ENCODE peak calls at places on chromosomes 16 and 17, in eight cellular contexts. One of them, this sample, is unnamed.

GRCh38 chr17:30226878-30227277 is 8.6 kb downstream of the SLC6A4 start:
- DNase-seq in posterior vena cava: peak
- DNase-seq in ovary: no peak
- DNase-seq in KG1: no peak
- DNase-seq in stimulated activated CD8-positive, alpha-beta memory T cell treated with anti-CD3 and anti-CD28 coated beads, Interleukin-15, amount 100 ng/mL, for 24 hours: no peak
- DNase-seq in EL: peak
- DNase-seq in stimulated activated CD4-positive, alpha-beta T cell treated with anti-CD3 and anti-CD28 coated beads, Interleukin-1b, Interleukin-23, amount 100 ng/mL, for 48 hours: no peak
- DNase-seq in heart right ventricle: no peak
- DNase-seq in this sample: peak

GRCh38 chr17:67490471-67490870 is 113.4 kb downstream of the PITPNC1 start:
- DNase-seq in stimulated activated CD8-positive, alpha-beta memory T cell treated with anti-CD3 and anti-CD28 coated beads, Interleukin-15, amount 100 ng/mL, for 24 hours: no peak
- DNase-seq in KG1: no peak
- DNase-seq in posterior vena cava: no peak
- DNase-seq in ovary: peak
- DNase-seq in EL: no peak
- DNase-seq in heart right ventricle: no peak
- DNase-seq in stimulated activated CD4-positive, alpha-beta T cell treated with anti-CD3 and anti-CD28 coated beads, Interleukin-1b, Interleukin-23, amount 100 ng/mL, for 48 hours: no peak
- DNase-seq in this sample: no peak

GRCh38 chr17:64384253-64385186 is 6.1 kb downstream of the PECAM1 start:
- DNase-seq in EL: no peak
- DNase-seq in posterior vena cava: peak
- DNase-seq in heart right ventricle: no peak
- DNase-seq in ovary: no peak
- DNase-seq in KG1: no peak
- DNase-seq in stimulated activated CD4-positive, alpha-beta T cell treated with anti-CD3 and anti-CD28 coated beads, Interleukin-1b, Interleukin-23, amount 100 ng/mL, for 48 hours: no peak
- DNase-seq in stimulated activated CD8-positive, alpha-beta memory T cell treated with anti-CD3 and anti-CD28 coated beads, Interleukin-15, amount 100 ng/mL, for 24 hours: no peak
- DNase-seq in this sample: peak

GRCh38 chr16:57500578-57501111 is 14.4 kb upstream of the DOK4 start:
- DNase-seq in stimulated activated CD8-positive, alpha-beta memory T cell treated with anti-CD3 and anti-CD28 coated beads, Interleukin-15, amount 100 ng/mL, for 24 hours: no peak
- DNase-seq in EL: no peak
- DNase-seq in heart right ventricle: no peak
- DNase-seq in posterior vena cava: peak
- DNase-seq in ovary: no peak
- DNase-seq in KG1: no peak
- DNase-seq in stimulated activated CD4-positive, alpha-beta T cell treated with anti-CD3 and anti-CD28 coated beads, Interleukin-1b, Interleukin-23, amount 100 ng/mL, for 48 hours: peak
- DNase-seq in this sample: no peak

GRCh38 chr16:30985401-30986128 is 558 bp downstream of the HSD3B7 start:
- DNase-seq in ovary: peak
- DNase-seq in posterior vena cava: peak
- DNase-seq in stimulated activated CD4-positive, alpha-beta T cell treated with anti-CD3 and anti-CD28 coated beads, Interleukin-1b, Interleukin-23, amount 100 ng/mL, for 48 hours: no peak
- DNase-seq in KG1: no peak
- DNase-seq in EL: peak
- DNase-seq in heart right ventricle: no peak
- DNase-seq in stimulated activated CD8-positive, alpha-beta memory T cell treated with anti-CD3 and anti-CD28 coated beads, Interleukin-15, amount 100 ng/mL, for 24 hours: no peak
- DNase-seq in this sample: peak

GRCh38 chr16:49529646-49530045 is 156.0 kb downstream of the C16orf78 start:
- DNase-seq in stimulated activated CD4-positive, alpha-beta T cell treated with anti-CD3 and anti-CD28 coated beads, Interleukin-1b, Interleukin-23, amount 100 ng/mL, for 48 hours: no peak
- DNase-seq in heart right ventricle: no peak
- DNase-seq in KG1: no peak
- DNase-seq in stimulated activated CD8-positive, alpha-beta memory T cell treated with anti-CD3 and anti-CD28 coated beads, Interleukin-15, amount 100 ng/mL, for 24 hours: no peak
- DNase-seq in posterior vena cava: no peak
- DNase-seq in ovary: no peak
- DNase-seq in EL: no peak
- DNase-seq in this sample: no peak

GRCh38 chr16:70341600-70341999 is 5.1 kb upstream of the DDX19A start:
- DNase-seq in ovary: no peak
- DNase-seq in heart right ventricle: no peak
- DNase-seq in stimulated activated CD4-positive, alpha-beta T cell treated with anti-CD3 and anti-CD28 coated beads, Interleukin-1b, Interleukin-23, amount 100 ng/mL, for 48 hours: no peak
- DNase-seq in KG1: no peak
- DNase-seq in EL: no peak
- DNase-seq in stimulated activated CD8-positive, alpha-beta memory T cell treated with anti-CD3 and anti-CD28 coated beads, Interleukin-15, amount 100 ng/mL, for 24 hours: no peak
- DNase-seq in posterior vena cava: no peak
- DNase-seq in this sample: no peak

GRCh38 chr17:57246257-57246656 is 10.1 kb upstream of the MSI2 start:
- DNase-seq in stimulated activated CD4-positive, alpha-beta T cell treated with anti-CD3 and anti-CD28 coated beads, Interleukin-1b, Interleukin-23, amount 100 ng/mL, for 48 hours: no peak
- DNase-seq in ovary: no peak
- DNase-seq in EL: no peak
- DNase-seq in stimulated activated CD8-positive, alpha-beta memory T cell treated with anti-CD3 and anti-CD28 coated beads, Interleukin-15, amount 100 ng/mL, for 24 hours: no peak
- DNase-seq in posterior vena cava: no peak
- DNase-seq in heart right ventricle: no peak
- DNase-seq in KG1: no peak
- DNase-seq in this sample: no peak

GRCh38 chr17:63399316-63399715 is 46.8 kb downstream of the CYB561 start:
- DNase-seq in EL: peak
- DNase-seq in ovary: no peak
- DNase-seq in posterior vena cava: no peak
- DNase-seq in heart right ventricle: no peak
- DNase-seq in KG1: no peak
- DNase-seq in stimulated activated CD4-positive, alpha-beta T cell treated with anti-CD3 and anti-CD28 coated beads, Interleukin-1b, Interleukin-23, amount 100 ng/mL, for 48 hours: no peak
- DNase-seq in stimulated activated CD8-positive, alpha-beta memory T cell treated with anti-CD3 and anti-CD28 coated beads, Interleukin-15, amount 100 ng/mL, for 24 hours: no peak
- DNase-seq in this sample: no peak

GRCh38 chr17:73539176-73539575 is 105.1 kb downstream of the SDK2 start:
- DNase-seq in stimulated activated CD4-positive, alpha-beta T cell treated with anti-CD3 and anti-CD28 coated beads, Interleukin-1b, Interleukin-23, amount 100 ng/mL, for 48 hours: no peak
- DNase-seq in ovary: no peak
- DNase-seq in posterior vena cava: no peak
- DNase-seq in heart right ventricle: no peak
- DNase-seq in stimulated activated CD8-positive, alpha-beta memory T cell treated with anti-CD3 and anti-CD28 coated beads, Interleukin-15, amount 100 ng/mL, for 24 hours: no peak
- DNase-seq in KG1: no peak
- DNase-seq in EL: no peak
- DNase-seq in this sample: no peak

GRCh38 chr17:79020631-79021301 is 3.2 kb upstream of the C1QTNF1 start:
- DNase-seq in stimulated activated CD8-positive, alpha-beta memory T cell treated with anti-CD3 and anti-CD28 coated beads, Interleukin-15, amount 100 ng/mL, for 24 hours: no peak
- DNase-seq in stimulated activated CD4-positive, alpha-beta T cell treated with anti-CD3 and anti-CD28 coated beads, Interleukin-1b, Interleukin-23, amount 100 ng/mL, for 48 hours: no peak
- DNase-seq in KG1: no peak
- DNase-seq in EL: peak
- DNase-seq in posterior vena cava: no peak
- DNase-seq in heart right ventricle: no peak
- DNase-seq in ovary: no peak
- DNase-seq in this sample: no peak

GRCh38 chr16:17369441-17369951 is 101.3 kb downstream of the XYLT1 start:
- DNase-seq in heart right ventricle: peak
- DNase-seq in stimulated activated CD4-positive, alpha-beta T cell treated with anti-CD3 and anti-CD28 coated beads, Interleukin-1b, Interleukin-23, amount 100 ng/mL, for 48 hours: peak
- DNase-seq in posterior vena cava: peak
- DNase-seq in stimulated activated CD8-positive, alpha-beta memory T cell treated with anti-CD3 and anti-CD28 coated beads, Interleukin-15, amount 100 ng/mL, for 24 hours: no peak
- DNase-seq in ovary: peak
- DNase-seq in EL: no peak
- DNase-seq in KG1: peak
- DNase-seq in this sample: no peak

GRCh38 chr17:81867952-81868673 is 3.0 kb downstream of the ARHGDIA start:
- DNase-seq in stimulated activated CD4-positive, alpha-beta T cell treated with anti-CD3 and anti-CD28 coated beads, Interleukin-1b, Interleukin-23, amount 100 ng/mL, for 48 hours: no peak
- DNase-seq in stimulated activated CD8-positive, alpha-beta memory T cell treated with anti-CD3 and anti-CD28 coated beads, Interleukin-15, amount 100 ng/mL, for 24 hours: no peak
- DNase-seq in ovary: peak
- DNase-seq in heart right ventricle: no peak
- DNase-seq in EL: no peak
- DNase-seq in posterior vena cava: no peak
- DNase-seq in KG1: no peak
- DNase-seq in this sample: no peak

GRCh38 chr17:31373150-31374082 is 18.1 kb upstream of the RAB11FIP4 start:
- DNase-seq in stimulated activated CD8-positive, alpha-beta memory T cell treated with anti-CD3 and anti-CD28 coated beads, Interleukin-15, amount 100 ng/mL, for 24 hours: no peak
- DNase-seq in heart right ventricle: no peak
- DNase-seq in stimulated activated CD4-positive, alpha-beta T cell treated with anti-CD3 and anti-CD28 coated beads, Interleukin-1b, Interleukin-23, amount 100 ng/mL, for 48 hours: no peak
- DNase-seq in KG1: peak
- DNase-seq in posterior vena cava: no peak
- DNase-seq in EL: peak
- DNase-seq in ovary: no peak
- DNase-seq in this sample: peak

GRCh38 chr17:15742921-15743320 is 10.8 kb downstream of the TBC1D26 start:
- DNase-seq in stimulated activated CD4-positive, alpha-beta T cell treated with anti-CD3 and anti-CD28 coated beads, Interleukin-1b, Interleukin-23, amount 100 ng/mL, for 48 hours: no peak
- DNase-seq in EL: no peak
- DNase-seq in KG1: no peak
- DNase-seq in stimulated activated CD8-positive, alpha-beta memory T cell treated with anti-CD3 and anti-CD28 coated beads, Interleukin-15, amount 100 ng/mL, for 24 hours: no peak
- DNase-seq in heart right ventricle: no peak
- DNase-seq in posterior vena cava: no peak
- DNase-seq in ovary: no peak
- DNase-seq in this sample: no peak